ENCODE peak calls at places on chromosomes 13 and 19, in four cellular contexts. V, I, J and O are unnamed samples.

GRCh38 chr19:17997969-17998826 is 9.8 kb upstream of the ARRDC2 start:
- DNase-seq in I (peak; percentile 62), V (no peak), J (no peak), O (peak; percentile 57)

GRCh38 chr13:31767175-31767900 is 28.0 kb downstream of the RXFP2 start:
- DNase-seq in V (no peak), J (peak; percentile 86), I (no peak), O (no peak)

GRCh38 chr13:41053384-41053826 is 7.9 kb upstream of the WBP4 start:
- DNase-seq in J (peak; percentile 72), I (no peak), V (peak; percentile 40), O (no peak)

GRCh38 chr13:112466132-112467025 is 90.2 kb downstream of the SPACA7 start:
- DNase-seq in I (no peak), V (no peak), J (no peak), O (no peak)

GRCh38 chr13:111387945-111388600 is 67.6 kb downstream of the TEX29 start:
- DNase-seq in I (no peak), V (peak; percentile 7), J (no peak), O (no peak)

GRCh38 chr19:49165111-49165750 is 7.6 kb downstream of the TRPM4 start:
- DNase-seq in I (peak; percentile 57), V (peak; percentile 65), J (no peak), O (no peak)

GRCh38 chr19:42114412-42114811 is 17.8 kb downstream of the POU2F2 start:
- DNase-seq in V (no peak), J (no peak), I (no peak), O (peak; percentile 32)

GRCh38 chr19:17703823-17704463 is 15.3 kb upstream of the MAP1S start:
- DNase-seq in V (peak; percentile 52), I (peak; percentile 69), J (no peak), O (peak; percentile 51)

GRCh38 chr19:2223959-2224358 is 12.2 kb downstream of the PLEKHJ1 start:
- DNase-seq in J (no peak), I (no peak), V (no peak), O (no peak)

GRCh38 chr19:1318678-1319471 is 33.2 kb downstream of the EFNA2 start:
- DNase-seq in J (no peak), V (no peak), I (no peak), O (no peak)

GRCh38 chr13:34162545-34162936 is 344.6 kb downstream of the RFC3 start:
- DNase-seq in I (no peak), V (no peak), J (peak; percentile 69), O (no peak)

GRCh38 chr13:109647046-109647445 is 139.3 kb downstream of the IRS2 start:
- DNase-seq in J (peak; percentile 12), V (no peak), I (no peak), O (no peak)

GRCh38 chr13:51786425-51787010 is 17.4 kb downstream of the DHRS12 start:
- DNase-seq in J (no peak), V (no peak), I (no peak), O (no peak)

GRCh38 chr13:26941345-26942174 is 181.0 kb upstream of the GPR12 start:
- DNase-seq in V (no peak), J (peak; percentile 35), I (no peak), O (peak; percentile 55)

GRCh38 chr13:94415484-94415883 is 64.0 kb downstream of the DCT start:
- DNase-seq in I (no peak), V (no peak), J (no peak), O (no peak)

GRCh38 chr13:95362666-95363065 is 61.4 kb upstream of the ABCC4 start:
- DNase-seq in V (no peak), J (no peak), I (no peak), O (no peak)

GRCh38 chr19:14337510-14337909 is 43.7 kb upstream of the ADGRE5 start:
- DNase-seq in V (no peak), I (no peak), J (no peak), O (peak; percentile 11)

GRCh38 chr19:48746120-48746519 is 589 bp downstream of the IZUMO1 start:
- DNase-seq in J (no peak), I (no peak), V (no peak), O (no peak)

GRCh38 chr13:71408416-71408815 is 458.6 kb downstream of the DACH1 start:
- DNase-seq in J (no peak), I (no peak), V (no peak), O (no peak)

GRCh38 chr13:44309771-44310767 is 63.6 kb upstream of the SERP2 start:
- DNase-seq in V (peak; percentile 75), I (no peak), J (no peak), O (no peak)

GRCh38 chr19:5369962-5370367 is 29.4 kb upstream of the PTPRS start:
- DNase-seq in J (no peak), I (no peak), V (no peak), O (peak; percentile 31)

GRCh38 chr19:55117063-55117635 is 288 bp downstream of the PPP1R12C start:
- DNase-seq in J (no peak), V (no peak), I (peak; percentile 64), O (peak; percentile 8)

GRCh38 chr13:41614671-41615519 is 157.5 kb downstream of the RGCC start:
- DNase-seq in V (no peak), I (no peak), J (no peak), O (no peak)

GRCh38 chr19:6018786-6019185 is 40.8 kb upstream of the RANBP3 start:
- DNase-seq in I (peak; percentile 45), V (no peak), J (no peak), O (no peak)

GRCh38 chr19:56113071-56113632 is 7.9 kb downstream of the ZNF787 start:
- DNase-seq in I (no peak), J (no peak), V (no peak), O (no peak)

GRCh38 chr13:90447735-90448103 is 899.8 kb upstream of the MIR17HG start:
- DNase-seq in V (no peak), I (no peak), J (peak; percentile 27), O (peak; percentile 63)

GRCh38 chr13:87331178-87331577 is 340.0 kb upstream of the SLITRK5 start:
- DNase-seq in V (no peak), I (no peak), J (no peak), O (no peak)

GRCh38 chr19:43618921-43619261 is 538 bp downstream of the ZNF428 start:
- DNase-seq in I (no peak), V (no peak), J (no peak), O (peak; percentile 11)